ENCODE peak calls at places on chromosome 21, in four cellular contexts. L is fibroblast of lung, K is IMR-90, F is pancreas. N is an unnamed sample.

GRCh38 chr21:25402134-25402957 is 204.9 kb downstream of the MRPL39 start:
- DNase-seq in L (no peak), K (no peak), F (no peak), N (no peak)

GRCh38 chr21:33022828-33023573 is 2.7 kb upstream of the OLIG2 start:
- DNase-seq in L (no peak), K (no peak), F (no peak), N (no peak)

GRCh38 chr21:15660424-15660805 is 69.4 kb upstream of the USP25 start:
- DNase-seq in L (no peak), K (no peak), F (no peak), N (no peak)

GRCh38 chr21:44082648-44083436 is 24.4 kb upstream of the PWP2 start:
- DNase-seq in L (no peak), K (no peak), F (no peak), N (no peak)

GRCh38 chr21:45011911-45012660 is 62.3 kb upstream of the ADARB1 start:
- DNase-seq in L (peak), K (peak), F (no peak), N (peak)

GRCh38 chr21:43739648-43740435 is 20.9 kb downstream of the PDXK start:
- DNase-seq in L (no peak), K (no peak), F (no peak), N (no peak)

GRCh38 chr21:44024895-44025353 is 12.8 kb downstream of the TRAPPC10 start:
- DNase-seq in L (peak), K (peak), F (no peak), N (no peak)

GRCh38 chr21:44088401-44088780 is 18.8 kb upstream of the PWP2 start:
- DNase-seq in L (no peak), K (no peak), F (no peak), N (no peak)

GRCh38 chr21:44892536-44893277 is 19.2 kb upstream of the PTTG1IP start:
- DNase-seq in L (peak), K (peak), F (peak), N (no peak)

GRCh38 chr21:26626187-26626586 is 53.1 kb upstream of the CYYR1 start:
- DNase-seq in L (no peak), K (no peak), F (no peak), N (no peak)

GRCh38 chr21:34890724-34891609 is 158.1 kb downstream of the RUNX1 start:
- DNase-seq in L (peak), K (peak), F (no peak), N (no peak)

GRCh38 chr21:34899760-34900159 is 149.3 kb downstream of the RUNX1 start:
- DNase-seq in L (no peak), K (no peak), F (no peak), N (no peak)

GRCh38 chr21:45224189-45224938 is 63.3 kb downstream of the POFUT2 start:
- DNase-seq in L (peak), K (peak), F (no peak), N (no peak)

GRCh38 chr21:44021064-44021463 is 9.0 kb downstream of the TRAPPC10 start:
- DNase-seq in L (no peak), K (no peak), F (no peak), N (no peak)

GRCh38 chr21:45129231-45129923 is 55.0 kb downstream of the ADARB1 start:
- DNase-seq in L (no peak), K (peak), F (no peak), N (no peak)

GRCh38 chr21:14968029-14968428 is 96.8 kb downstream of the NRIP1 start:
- DNase-seq in L (no peak), K (no peak), F (no peak), N (no peak)

GRCh38 chr21:45294509-45295291 is 7.0 kb upstream of the POFUT2 start:
- DNase-seq in L (peak), K (peak), F (no peak), N (peak)

GRCh38 chr21:41664881-41665765 is 101.7 kb downstream of the RIPK4 start:
- DNase-seq in L (peak), K (peak), F (no peak), N (peak)

GRCh38 chr21:14303731-14304488 is 79.0 kb downstream of the HSPA13 start:
- DNase-seq in L (no peak), K (no peak), F (no peak), N (no peak)

GRCh38 chr21:16536661-16537359 is 807.0 kb downstream of the USP25 start:
- DNase-seq in L (peak), K (peak), F (no peak), N (no peak)

GRCh38 chr21:17250651-17251294 is 262.1 kb upstream of the CXADR start:
- DNase-seq in L (peak), K (no peak), F (no peak), N (no peak)

GRCh38 chr21:44617071-44617501 is 5.2 kb downstream of the KRTAP10-8 start:
- DNase-seq in L (no peak), K (no peak), F (no peak), N (no peak)

GRCh38 chr21:33977721-33978369 is 62.2 kb upstream of the ATP5PO start:
- DNase-seq in L (no peak), K (no peak), F (no peak), N (no peak)

GRCh38 chr21:25721987-25722386 is 12.7 kb downstream of the ATP5PF start:
- DNase-seq in L (no peak), K (no peak), F (no peak), N (no peak)

GRCh38 chr21:21029159-21029558 is 30.9 kb downstream of the NCAM2 start:
- DNase-seq in L (peak), K (no peak), F (no peak), N (no peak)

GRCh38 chr21:20110368-20110767 is 887.8 kb upstream of the NCAM2 start:
- DNase-seq in L (no peak), K (no peak), F (no peak), N (no peak)

GRCh38 chr21:25639167-25639921 is at the start of gene JAM2:
- DNase-seq in L (peak), K (peak), F (no peak), N (no peak)

GRCh38 chr21:44592446-44593365 is at the start of gene KRTAP10-6:
- DNase-seq in L (no peak), K (no peak), F (no peak), N (no peak)

GRCh38 chr21:26850116-26850643 is 5.0 kb upstream of the ADAMTS1 start:
- DNase-seq in L (peak), K (peak), F (no peak), N (no peak)

GRCh38 chr21:35051287-35051818 is 2.3 kb upstream of the RUNX1 start:
- DNase-seq in L (peak), K (peak), F (peak), N (no peak)

DNA sequence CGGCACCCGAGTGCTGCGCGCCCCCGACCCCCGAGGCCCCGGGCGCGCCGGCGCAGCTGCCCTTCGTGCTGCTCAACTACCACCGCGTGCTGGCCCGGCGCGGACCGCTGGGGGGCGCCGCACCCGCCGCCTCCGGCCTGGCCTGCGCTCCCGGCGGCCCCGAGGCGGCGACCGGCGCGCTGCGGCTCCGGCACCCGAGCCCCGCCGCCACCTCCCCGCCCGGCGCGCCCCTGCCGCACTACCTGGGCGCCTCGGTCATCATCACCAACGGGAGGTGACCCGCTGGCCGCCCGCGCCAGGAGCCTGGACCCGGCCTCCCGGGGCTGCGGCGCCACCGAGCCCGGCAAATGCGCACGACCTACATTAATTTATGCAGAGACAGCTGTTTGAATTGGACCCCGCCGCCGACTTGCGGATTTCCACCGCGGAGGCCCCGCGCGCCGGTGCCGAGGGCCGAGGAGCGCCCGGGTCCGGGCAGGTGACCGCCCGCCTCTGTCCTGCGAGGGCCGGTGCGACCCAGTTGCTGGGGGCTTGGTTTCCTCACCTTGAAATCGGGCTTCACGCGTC is 49.0 kb downstream of the SIM2 start:
- DNase-seq in L (no peak), K (peak), F (peak), N (no peak)
- H3K4me3 ChIP-seq in L (peak), K (peak), F (peak), N (peak)

GRCh38 chr21:39851219-39851618 is 16.0 kb upstream of the PCP4 start:
- DNase-seq in L (no peak), K (no peak), F (no peak), N (no peak)
- TF ChIP-seq CTCF in L (no peak), K (no peak), F (no peak), N (no peak)

GRCh38 chr21:31398574-31398973 is 54.5 kb upstream of the TIAM1 start:
- DNase-seq in L (no peak), K (no peak), F (no peak), N (no peak)
- H3K4me3 ChIP-seq in L (no peak), K (no peak), F (no peak), N (no peak)

DNA sequence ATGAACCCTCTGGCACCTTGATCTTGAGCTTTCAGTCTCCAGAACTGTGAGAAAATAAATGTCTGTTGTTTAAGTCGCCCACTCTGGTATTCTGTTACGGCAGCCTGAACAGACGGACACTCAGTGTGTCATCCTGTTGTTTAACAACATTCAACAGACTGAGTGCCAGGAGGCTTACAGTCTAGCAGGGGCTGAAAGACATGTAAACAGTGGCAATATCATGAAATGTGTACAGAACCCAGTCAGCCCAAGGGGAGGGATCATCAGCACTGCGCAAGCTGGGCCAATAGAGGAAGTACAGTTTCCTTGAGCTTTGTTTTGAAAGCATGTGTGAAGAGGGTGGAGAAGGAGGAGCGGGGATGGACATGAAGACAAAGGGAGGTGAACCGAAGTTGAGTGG is 13.6 kb downstream of the DIP2A start:
- DNase-seq in L (no peak), K (peak), F (no peak), N (no peak)
- TF ChIP-seq CTCF in L (no peak), K (no peak), F (no peak), N (no peak)

GRCh38 chr21:38496224-38496623 is 2.1 kb downstream of the ERG start:
- DNase-seq in L (no peak), K (no peak), F (no peak), N (no peak)
- H3K4me3 ChIP-seq in L (no peak), K (no peak), F (no peak), N (no peak)

DNA sequence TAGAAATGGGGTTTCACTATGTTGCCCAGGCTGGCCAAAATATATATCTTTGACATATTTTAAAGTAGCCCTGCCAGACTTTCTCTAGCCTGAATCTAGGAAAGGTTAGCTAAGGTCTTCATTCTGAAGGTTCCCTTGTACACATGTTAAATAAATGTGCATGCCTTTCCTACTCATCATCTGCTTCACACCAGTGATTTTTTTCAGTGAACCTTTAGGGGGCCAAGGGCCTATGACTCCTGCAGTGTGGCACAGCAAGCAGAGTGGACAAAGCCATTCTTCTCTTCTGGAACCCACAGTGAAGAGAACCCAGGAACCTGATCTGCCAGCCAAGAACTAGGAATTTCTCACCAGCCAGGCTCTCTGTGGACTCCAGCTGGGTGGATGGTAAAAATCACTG is 22.9 kb downstream of the CBR1 start:
- DNase-seq in L (no peak), K (no peak), F (no peak), N (no peak)
- TF ChIP-seq CTCF in L (no peak), K (no peak), F (no peak), N (no peak)

GRCh38 chr21:39612233-39613028 is at the start of gene B3GALT5:
- DNase-seq in L (peak), K (no peak), F (peak), N (no peak)
- H3K4me3 ChIP-seq in L (peak), K (peak), F (peak), N (peak)